ENCODE peak calls at places on chromosomes 5 and 9, in ten cellular contexts. Y is AG10803, Z is heart left ventricle, J is MCF 10A, H is psoas muscle, L is fibroblast of the aortic adventitia, D is Calu3, K is upper lobe of right lung, O is adrenal gland, G is epithelial cell of esophagus. W is an unnamed sample.

GRCh38 chr9:135296783-135297715 is 182.5 kb upstream of the PPP1R26 start:
- DNase-seq in Z (no peak), G (no peak), L (no peak), J (no peak), D (no peak), O (no peak), Y (no peak), H (no peak), K (no peak), W (no peak)

GRCh38 chr5:123371575-123372179 is 51.5 kb downstream of the CEP120 start:
- DNase-seq in K (peak), Z (no peak), H (peak), D (peak), G (peak), Y (peak), L (peak), J (peak), O (peak), W (no peak)

GRCh38 chr9:85262333-85262732 is 479.4 kb downstream of the AGTPBP1 start:
- DNase-seq in L (peak), G (no peak), K (no peak), H (no peak), O (no peak), J (no peak), Z (no peak), Y (peak), D (no peak), W (no peak)

GRCh38 chr5:28523887-28524637 is 1485.7 kb upstream of the CDH9 start:
- DNase-seq in Y (peak), L (peak), J (peak), Z (no peak), G (peak), O (no peak), H (no peak), D (no peak), K (no peak), W (no peak)

GRCh38 chr5:142748568-142749249 is 21.5 kb upstream of the ARHGAP26 start:
- DNase-seq in H (no peak), G (peak), O (no peak), Z (no peak), L (no peak), D (peak), K (peak), J (peak), Y (no peak), W (no peak)

GRCh38 chr9:656918-657583 is 184.4 kb upstream of the DMRT1 start:
- DNase-seq in H (no peak), Z (no peak), K (no peak), D (no peak), G (peak), L (no peak), O (no peak), J (peak), Y (no peak), W (no peak)

GRCh38 chr5:127133071-127133470 is 59.8 kb upstream of the C5orf63 start:
- DNase-seq in L (no peak), H (no peak), D (no peak), Z (no peak), G (no peak), J (no peak), Y (no peak), K (no peak), O (no peak), W (no peak)

GRCh38 chr5:6408627-6409446 is 30.5 kb upstream of the MED10 start:
- DNase-seq in G (no peak), O (peak), Y (no peak), D (no peak), H (no peak), K (no peak), L (peak), J (no peak), Z (no peak), W (no peak)

GRCh38 chr5:106610041-106610440 is 1060.7 kb downstream of the EFNA5 start:
- DNase-seq in K (no peak), L (no peak), Y (no peak), D (no peak), H (no peak), O (no peak), J (no peak), G (no peak), Z (no peak), W (no peak)

DNA sequence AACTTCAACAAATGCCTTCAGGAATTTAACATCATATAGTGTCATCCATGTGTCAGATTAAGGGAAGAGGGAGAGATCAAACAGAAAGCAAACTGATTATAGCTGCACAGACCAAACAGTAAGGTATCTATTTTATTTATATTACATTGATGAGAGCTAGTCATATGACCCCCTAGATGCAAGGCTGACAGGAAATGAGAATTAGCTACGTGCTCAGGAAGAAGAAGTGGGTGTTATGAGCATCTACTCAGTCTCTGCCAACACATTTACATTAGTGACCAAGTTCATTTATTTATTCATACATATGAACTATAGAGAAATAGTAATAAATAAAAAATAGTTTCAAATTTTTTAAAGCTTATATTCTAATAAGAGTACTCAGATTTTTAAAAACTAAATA is 787.3 kb downstream of the KCTD16 start:
- DNase-seq in H (no peak), Z (no peak), K (no peak), L (no peak), D (no peak), G (no peak), Y (no peak), O (no peak), J (no peak), W (no peak)
- TF ChIP-seq CTCF in H (no peak), Z (no peak), K (no peak), L (no peak), D (no peak), G (no peak), Y (no peak), O (no peak), J (no peak), W (no peak)

GRCh38 chr9:129828969-129829368 is 5.0 kb upstream of the TOR1A start:
- DNase-seq in Y (no peak), Z (no peak), G (no peak), D (no peak), H (no peak), L (no peak), J (no peak), O (no peak), K (no peak), W (no peak)
- TF ChIP-seq CTCF in Y (no peak), Z (no peak), G (no peak), D (no peak), H (no peak), L (no peak), J (no peak), O (no peak), K (no peak), W (no peak)

GRCh38 chr9:5667391-5667790 is 38.5 kb downstream of the RIC1 start:
- DNase-seq in J (no peak), G (no peak), H (no peak), D (no peak), Z (no peak), L (no peak), O (no peak), Y (no peak), K (no peak), W (no peak)
- TF ChIP-seq CTCF in J (no peak), G (no peak), H (no peak), D (no peak), Z (no peak), L (no peak), O (no peak), Y (no peak), K (no peak), W (no peak)

GRCh38 chr5:1479581-1480188 is 34.4 kb upstream of the SLC6A3 start:
- DNase-seq in Z (no peak), H (peak), L (peak), O (peak), Y (peak), J (peak), K (no peak), D (no peak), G (peak), W (no peak)

GRCh38 chr5:1476967-1477310 is 31.7 kb upstream of the SLC6A3 start:
- DNase-seq in O (no peak), L (no peak), D (no peak), Y (no peak), K (peak), Z (no peak), G (no peak), H (no peak), J (no peak), W (no peak)

GRCh38 chr5:1477341-1477740 is 32.1 kb upstream of the SLC6A3 start:
- DNase-seq in K (peak), L (no peak), D (no peak), G (no peak), J (no peak), H (peak), Z (peak), Y (no peak), O (peak), W (no peak)

GRCh38 chr5:1479066-1479465 is 33.8 kb upstream of the SLC6A3 start:
- DNase-seq in L (no peak), Z (no peak), G (no peak), D (no peak), O (peak), K (no peak), J (no peak), Y (no peak), H (peak), W (no peak)

DNA sequence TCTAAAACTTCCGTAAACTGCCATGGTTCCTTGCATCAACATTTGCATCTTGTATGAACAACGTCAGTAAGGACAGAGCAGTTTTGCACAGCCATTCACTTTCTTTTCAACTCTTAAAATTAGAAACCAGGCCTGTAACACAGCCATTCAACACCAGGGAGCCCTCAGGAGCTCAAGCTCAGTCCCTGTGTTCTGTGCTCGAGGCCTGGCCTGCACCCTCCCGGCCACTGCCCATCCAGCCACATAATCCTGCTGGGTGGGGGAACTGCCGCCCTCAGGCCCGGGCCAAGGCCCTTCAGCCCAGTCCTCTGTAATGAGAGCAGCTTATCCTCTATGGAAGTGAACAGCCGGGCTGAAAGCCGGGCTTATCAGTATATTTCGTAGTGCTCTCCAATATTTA is 33.1 kb upstream of the SLC6A3 start:
- DNase-seq in Z (no peak), J (no peak), D (no peak), Y (no peak), G (no peak), L (no peak), H (peak), K (no peak), O (peak), W (no peak)
- TF ChIP-seq CTCF in Z (no peak), J (no peak), D (no peak), Y (no peak), G (no peak), L (no peak), H (no peak), K (no peak), O (no peak), W (no peak)